ENCODE peak calls at places on chromosomes 11 and 22, in seven cellular contexts. Q is K562, T is breast epithelium, N is astrocyte of the cerebellum, L is dorsolateral prefrontal cortex, M is keratinocyte, D is foreskin fibroblast. A is an unnamed sample.

GRCh38 chr11:61969838-61970452 is 2.5 kb upstream of the FTH1 start:
- DNase-seq in Q (no peak), T (no peak), N (no peak), L (no peak), M (no peak), D (peak; percentile 83), A (peak; percentile 46)

GRCh38 chr11:2724653-2725366 is 25.0 kb upstream of the KCNQ1OT1 start:
- DNase-seq in Q (no peak), T (no peak), N (no peak), L (no peak), M (no peak), D (no peak), A (no peak)

GRCh38 chr22:29580200-29580810 is 608 bp downstream of the NIPSNAP1 start:
- DNase-seq in Q (no peak), T (no peak), N (no peak), L (no peak), M (no peak), D (no peak), A (no peak)

GRCh38 chr11:1638344-1638743 is 8.8 kb downstream of the KRTAP5-5 start:
- DNase-seq in Q (no peak), T (no peak), N (no peak), L (no peak), M (no peak), D (no peak), A (no peak)

GRCh38 chr11:49505231-49505630 is 296.8 kb upstream of the FOLH1 start:
- DNase-seq in Q (no peak), T (no peak), N (no peak), L (no peak), M (no peak), D (no peak), A (no peak)

GRCh38 chr11:82867495-82868082 is 32.6 kb downstream of the PRCP start:
- DNase-seq in Q (peak; percentile 52), T (peak; percentile 57), N (peak; percentile 72), L (no peak), M (peak; percentile 46), D (peak; percentile 88), A (peak; percentile 77)

GRCh38 chr11:32081129-32081641 is 9.7 kb upstream of the RCN1 start:
- DNase-seq in Q (no peak), T (no peak), N (no peak), L (no peak), M (no peak), D (peak; percentile 85), A (no peak)

GRCh38 chr11:12818333-12819015 is 144.3 kb downstream of the TEAD1 start:
- DNase-seq in Q (no peak), T (no peak), N (no peak), L (no peak), M (no peak), D (peak; percentile 84), A (peak; percentile 78)

GRCh38 chr22:38080847-38081635 is 2.9 kb downstream of the SLC16A8 start:
- DNase-seq in Q (no peak), T (no peak), N (no peak), L (no peak), M (no peak), D (peak; percentile 66), A (no peak)

GRCh38 chr11:130580372-130580771 is 131.9 kb downstream of the ADAMTS15 start:
- DNase-seq in Q (no peak), T (no peak), N (peak; percentile 77), L (peak; percentile 47), M (peak; percentile 94), D (peak; percentile 86), A (no peak)

GRCh38 chr22:44561139-44561840 is 63.3 kb upstream of the RTL6 start:
- DNase-seq in Q (no peak), T (peak; percentile 37), N (no peak), L (no peak), M (no peak), D (no peak), A (peak; percentile 22)

GRCh38 chr11:32400670-32401369 is 34.5 kb downstream of the WT1 start:
- DNase-seq in Q (no peak), T (no peak), N (no peak), L (no peak), M (no peak), D (no peak), A (no peak)

GRCh38 chr11:76659672-76660532 is 10.6 kb downstream of the LRRC32 start:
- DNase-seq in Q (no peak), T (peak; percentile 46), N (no peak), L (no peak), M (no peak), D (no peak), A (no peak)

GRCh38 chr11:68010058-68011041 is at the start of gene ALDH3B1:
- DNase-seq in Q (peak; percentile 81), T (peak; percentile 82), N (no peak), L (peak; percentile 47), M (no peak), D (peak; percentile 97), A (no peak)
- H3K4me3 ChIP-seq in Q (peak within 1 kb of the TSS; percentile 1), T (peak within 1 kb of the TSS; percentile 37), N (peak within 1 kb of the TSS; percentile 35), L (peak within 1 kb of the TSS; percentile 34), M (no peak within 1 kb of the TSS), D (peak within 1 kb of the TSS; percentile 77), A (no peak within 1 kb of the TSS)

DNA sequence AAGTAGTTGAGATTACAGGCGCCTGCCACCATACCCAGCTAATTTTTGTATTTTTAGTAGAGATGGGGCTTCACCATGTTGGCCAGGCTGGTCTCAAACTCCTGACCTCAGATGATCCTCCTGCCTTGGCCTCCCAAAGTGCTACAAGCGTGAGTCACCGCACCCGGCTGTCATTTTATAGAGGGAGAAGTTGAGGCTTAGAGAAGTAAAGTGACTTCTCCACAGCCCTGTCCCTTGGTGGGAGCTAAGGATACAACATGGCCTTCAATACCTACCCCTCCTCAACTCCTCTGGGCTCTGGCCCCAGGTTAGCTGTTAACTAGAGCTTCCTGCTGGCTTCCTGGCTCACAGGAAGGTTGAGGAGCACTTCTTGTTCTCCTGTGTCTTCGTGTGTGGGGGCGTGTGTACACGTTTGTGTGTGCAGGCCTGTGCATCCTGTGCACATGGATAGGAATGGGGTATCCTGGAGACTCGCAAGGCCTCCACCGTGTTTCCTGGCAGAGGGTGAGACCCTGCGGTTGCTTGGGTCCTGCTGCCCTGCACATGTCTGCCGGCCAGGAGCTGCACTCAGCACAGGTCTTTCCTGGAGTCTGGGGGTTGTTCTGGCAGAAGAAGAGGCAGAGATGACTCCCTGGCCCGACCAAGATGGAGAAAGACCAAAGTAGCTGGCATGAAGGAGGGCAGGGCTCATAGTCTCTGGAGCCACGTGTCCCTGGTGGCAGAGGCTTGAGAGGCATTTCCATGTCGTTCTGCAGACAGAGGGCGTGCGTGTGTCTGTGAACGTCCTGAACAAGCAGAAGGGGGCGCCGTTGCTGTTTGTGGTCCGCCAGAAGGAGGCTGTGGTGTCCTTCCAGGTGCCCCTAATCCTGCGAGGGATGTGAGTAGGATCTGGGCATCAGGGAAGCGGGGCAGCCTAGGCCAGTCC is 2.4 kb downstream of the SIDT2 start:
- DNase-seq in Q (peak; percentile 68), T (peak; percentile 66), N (peak; percentile 36), L (peak; percentile 46), M (peak; percentile 32), D (peak; percentile 78), A (peak; percentile 87)
- H3K4me3 ChIP-seq in Q (no peak overlapping the region), T (no peak overlapping the region), N (no peak overlapping the region), L (peak overlapping the region; percentile 7), M (no peak overlapping the region), D (no peak overlapping the region), A (peak overlapping the region; percentile 2)

GRCh38 chr11:93329936-93330445 is 551 bp upstream of the DEUP1 start:
- DNase-seq in Q (peak; percentile 18), T (no peak), N (no peak), L (no peak), M (no peak), D (peak; percentile 6), A (no peak)
- H3K4me3 ChIP-seq in Q (peak overlapping the region; percentile 51), T (peak overlapping the region; percentile 23), N (peak overlapping the region; percentile 40), L (no peak overlapping the region), M (no peak overlapping the region), D (no peak overlapping the region), A (no peak overlapping the region)

GRCh38 chr22:20857838-20858614 is 585 bp downstream of the PI4KA start:
- DNase-seq in Q (peak; percentile 100), T (peak; percentile 80), N (peak; percentile 76), L (peak; percentile 56), M (peak; percentile 46), D (peak; percentile 91), A (peak; percentile 82)

GRCh38 chr22:20859615-20860014 is 808 bp downstream of the SNAP29 start:
- DNase-seq in Q (no peak), T (no peak), N (no peak), L (no peak), M (no peak), D (no peak), A (no peak)

GRCh38 chr22:20853236-20853660 is 5.4 kb downstream of the PI4KA start:
- DNase-seq in Q (peak; percentile 36), T (no peak), N (no peak), L (no peak), M (no peak), D (no peak), A (no peak)

GRCh38 chr22:20858615-20859416 is at the start of the genes PI4KA and SNAP29:
- DNase-seq in Q (peak; percentile 100), T (peak; percentile 99), N (peak; percentile 92), L (peak; percentile 98), M (peak; percentile 77), D (peak; percentile 100), A (peak; percentile 96)

DNA sequence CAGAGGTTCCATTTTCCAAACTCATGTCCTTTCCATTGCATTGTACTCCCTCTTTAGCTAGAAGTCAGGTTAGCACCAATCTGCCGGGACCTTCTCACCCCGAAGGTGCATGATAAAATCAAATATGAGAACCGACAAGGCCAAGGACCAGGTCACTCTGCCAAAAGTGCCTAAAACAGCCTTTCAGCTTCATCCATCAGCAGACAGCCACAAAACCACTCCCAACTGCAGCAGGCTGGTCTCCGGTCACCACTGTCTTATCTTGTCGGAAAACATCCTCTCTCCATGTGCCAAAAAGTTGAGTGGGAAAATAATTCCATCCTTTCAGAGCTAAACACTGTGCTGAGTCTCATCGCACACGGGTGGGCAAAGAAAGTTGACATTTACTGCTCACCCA is 1.4 kb downstream of the PI4KA start:
- DNase-seq in Q (no peak), T (no peak), N (no peak), L (no peak), M (no peak), D (no peak), A (no peak)
- H3K4me3 ChIP-seq in Q (peak overlapping the region; percentile 57), T (peak overlapping the region; percentile 63), N (peak overlapping the region; percentile 68), L (peak overlapping the region; percentile 91), M (no peak overlapping the region), D (peak overlapping the region; percentile 72), A (peak overlapping the region; percentile 86)

A was measured in Jurkat, Clone E6-1.